ENCODE peak calls at places on chromosomes 5 and 9, in five cellular contexts. A, Q, V, O and F are unnamed samples. For H3K36me3 and H3K9me3, the result is how much of the 10 kb centered on the place peaks cover.

GRCh38 chr5:106397700-106398099 is 1273.0 kb downstream of the EFNA5 start:
- DNase-seq in A (peak), Q (no peak), V (peak), O (peak), F (no peak)

GRCh38 chr5:98905857-98906688 is 22.7 kb downstream of the CHD1 start:
- DNase-seq in A (no peak), Q (peak), V (peak), O (peak), F (peak)

GRCh38 chr5:179411161-179411841 is 66.0 kb upstream of the ADAMTS2 start:
- DNase-seq in A (no peak), Q (no peak), V (no peak), O (no peak), F (no peak)

GRCh38 chr5:122313001-122313402 is 965 bp downstream of the SNCAIP start:
- DNase-seq in A (no peak), Q (peak), V (no peak), O (peak), F (no peak)

GRCh38 chr9:93582115-93582514 is 5.7 kb downstream of the PHF2 start:
- DNase-seq in A (no peak), Q (no peak), V (no peak), O (peak), F (no peak)

GRCh38 chr5:150068961-150069618 is 17.3 kb downstream of the CSF1R start:
- DNase-seq in A (no peak), Q (no peak), V (no peak), O (no peak), F (no peak)

GRCh38 chr9:91212592-91213243 is 149.0 kb downstream of the AUH start:
- DNase-seq in A (no peak), Q (no peak), V (no peak), O (no peak), F (no peak)

GRCh38 chr9:120579139-120579749 is 723 bp downstream of the CDK5RAP2 start:
- DNase-seq in A (no peak), Q (peak), V (peak), O (peak), F (no peak)

GRCh38 chr9:76949865-76950264 is 44.0 kb upstream of the PRUNE2 start:
- DNase-seq in A (no peak), Q (no peak), V (no peak), O (no peak), F (no peak)

GRCh38 chr5:149475777-149476176 is 75.5 kb downstream of the CSNK1A1 start:
- DNase-seq in A (no peak), Q (no peak), V (no peak), O (no peak), F (no peak)

GRCh38 chr5:179836225-179837019 is 15.7 kb downstream of the SQSTM1 start:
- DNase-seq in A (no peak), Q (no peak), V (no peak), O (peak), F (peak)

GRCh38 chr5:133918731-133919130 is 49.7 kb downstream of the C5orf15 start:
- DNase-seq in A (no peak), Q (no peak), V (no peak), O (no peak), F (no peak)

GRCh38 chr5:97164846-97165245 is 18.2 kb downstream of the RIOK2 start:
- DNase-seq in A (no peak), Q (no peak), V (no peak), O (peak), F (no peak)

GRCh38 chr5:171984748-171985419 is 21.6 kb downstream of the FBXW11 start:
- DNase-seq in A (no peak), Q (no peak), V (peak), O (peak), F (no peak)

GRCh38 chr5:178388381-178389030 is 155.9 kb upstream of the PHYKPL start:
- DNase-seq in A (no peak), Q (no peak), V (no peak), O (peak), F (no peak)

DNA sequence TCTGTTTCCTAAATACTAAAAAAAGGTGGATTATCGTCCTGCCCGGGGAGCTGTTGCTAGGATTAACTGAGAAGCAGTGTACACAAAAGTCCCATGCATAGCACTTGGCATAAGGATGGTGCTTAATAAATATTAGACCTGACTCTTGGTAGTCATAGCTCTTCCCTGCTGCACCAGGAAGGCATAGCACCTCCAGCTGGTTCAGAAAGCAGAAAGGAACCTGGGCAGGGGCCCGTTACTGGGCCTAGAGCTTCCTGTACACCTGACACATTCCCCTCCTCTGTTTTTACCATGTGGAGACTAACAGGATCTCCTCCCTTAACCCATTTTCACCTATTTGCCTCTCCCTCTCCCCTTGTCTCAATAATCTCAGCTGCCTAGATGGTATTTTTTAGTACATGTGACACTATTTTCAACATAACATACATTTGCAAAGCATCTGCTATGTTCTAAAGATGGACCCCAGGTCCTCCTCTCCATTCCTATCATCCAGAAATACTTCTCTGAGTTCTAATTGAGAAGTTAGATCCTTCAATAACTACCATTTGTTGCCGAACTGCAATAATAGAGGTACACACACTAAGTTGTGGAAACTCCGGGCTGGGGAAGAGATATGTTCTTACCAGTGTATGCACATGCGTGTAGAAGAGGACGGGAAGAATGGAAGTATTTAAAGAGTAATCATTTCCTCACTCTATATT is 3.2 kb upstream of the ANP32B start:
- DNase-seq in A (no peak), Q (no peak), V (no peak), O (peak), F (no peak)
- TF ChIP-seq EZH2phosphoT487 in A (no peak), Q (no peak), V (no peak), O (no peak), F (no peak)

DNA sequence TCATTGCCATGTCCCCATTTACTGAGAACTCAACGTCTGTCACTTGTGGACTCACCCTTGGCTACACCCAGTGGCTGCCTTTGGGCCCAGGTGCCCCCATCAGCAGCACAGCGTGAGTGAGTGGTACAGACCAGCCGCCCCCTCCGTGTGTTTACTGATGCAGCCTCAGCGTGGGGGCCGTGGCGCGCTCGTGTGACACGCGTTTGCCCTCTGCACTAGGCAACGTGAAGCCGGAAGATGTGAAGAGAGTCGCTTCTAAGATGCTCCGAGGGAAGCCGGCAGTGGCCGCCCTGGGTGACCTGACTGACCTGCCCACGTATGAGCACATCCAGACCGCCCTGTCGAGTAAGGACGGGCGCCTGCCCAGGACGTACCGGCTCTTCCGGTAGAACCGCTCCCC is 12.4 kb downstream of the PMPCA start:
- DNase-seq in A (no peak), Q (no peak), V (no peak), O (no peak), F (no peak)
- H3K36me3 ChIP-seq in A (under half), Q (under half), V (under half), O (under half), F (under half)

GRCh38 chr9:137348781-137349470 is 46.9 kb upstream of the NRARP start:
- DNase-seq in A (no peak), Q (no peak), V (no peak), O (no peak), F (no peak)
- H3K9me3 ChIP-seq in A (under half), Q (under half), V (under half), O (under half), F (under half)

DNA sequence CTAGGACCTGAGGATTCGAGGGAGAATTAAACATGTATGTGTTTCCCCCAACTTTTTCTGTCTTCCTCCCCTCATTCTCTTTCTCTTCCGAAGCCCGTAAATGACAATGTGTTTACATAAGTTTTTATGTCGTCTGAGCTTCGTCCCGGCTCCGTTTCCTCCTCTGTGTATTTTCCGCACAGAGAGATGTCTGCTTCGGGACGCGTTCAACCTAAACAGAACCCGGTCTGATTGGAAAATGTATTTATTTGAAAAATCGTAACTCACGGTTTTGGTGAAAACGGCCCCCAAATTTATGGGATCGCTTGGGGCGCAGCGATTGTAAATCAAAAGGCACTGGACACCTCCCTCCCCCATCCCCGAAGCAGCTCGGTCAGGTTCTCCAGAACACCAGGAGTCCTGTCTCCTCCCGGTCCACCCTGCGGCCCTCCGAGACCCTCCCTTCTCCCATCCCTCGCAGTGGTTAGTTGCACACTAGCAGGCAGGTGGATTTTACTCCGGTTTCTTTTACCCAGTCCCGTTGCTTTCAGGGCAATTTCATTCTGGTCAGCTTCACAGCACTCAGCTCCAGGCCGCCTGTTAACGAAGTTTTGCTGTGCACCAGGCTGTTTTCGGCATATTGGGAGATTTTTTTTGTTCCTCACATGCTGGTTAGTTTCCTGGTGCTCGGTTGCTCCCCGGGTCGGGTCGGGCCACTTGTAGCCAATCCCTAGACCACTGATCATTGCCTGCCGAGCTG is 5.8 kb upstream of the HAND1 start:
- DNase-seq in A (no peak), Q (peak), V (no peak), O (no peak), F (no peak)
- TF ChIP-seq EZH2phosphoT487 in A (no peak), Q (peak), V (no peak), O (peak), F (no peak)

DNA sequence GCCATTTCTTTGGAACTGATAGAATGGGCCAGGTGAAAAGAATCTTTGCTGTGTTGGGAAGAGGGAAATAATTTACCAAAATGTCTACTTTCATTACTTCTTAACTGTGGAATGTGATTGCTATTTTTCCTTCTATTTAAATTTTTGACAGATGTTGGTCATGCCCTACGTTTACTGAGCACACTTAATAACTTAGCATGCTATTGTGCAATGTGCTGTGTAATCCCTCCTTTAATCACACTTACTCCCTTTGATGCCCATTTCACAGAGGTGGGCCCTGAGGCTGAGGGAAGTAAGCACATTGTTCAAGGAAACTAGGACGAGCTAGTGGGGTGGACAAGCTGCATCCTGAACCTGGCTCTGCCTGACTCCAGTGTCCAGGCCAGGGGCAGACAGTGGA is 47.8 kb upstream of the INSYN2B start:
- DNase-seq in A (no peak), Q (no peak), V (no peak), O (peak), F (no peak)
- H3K36me3 ChIP-seq in A (under half), Q (under half), V (under half), O (under half), F (under half)

DNA sequence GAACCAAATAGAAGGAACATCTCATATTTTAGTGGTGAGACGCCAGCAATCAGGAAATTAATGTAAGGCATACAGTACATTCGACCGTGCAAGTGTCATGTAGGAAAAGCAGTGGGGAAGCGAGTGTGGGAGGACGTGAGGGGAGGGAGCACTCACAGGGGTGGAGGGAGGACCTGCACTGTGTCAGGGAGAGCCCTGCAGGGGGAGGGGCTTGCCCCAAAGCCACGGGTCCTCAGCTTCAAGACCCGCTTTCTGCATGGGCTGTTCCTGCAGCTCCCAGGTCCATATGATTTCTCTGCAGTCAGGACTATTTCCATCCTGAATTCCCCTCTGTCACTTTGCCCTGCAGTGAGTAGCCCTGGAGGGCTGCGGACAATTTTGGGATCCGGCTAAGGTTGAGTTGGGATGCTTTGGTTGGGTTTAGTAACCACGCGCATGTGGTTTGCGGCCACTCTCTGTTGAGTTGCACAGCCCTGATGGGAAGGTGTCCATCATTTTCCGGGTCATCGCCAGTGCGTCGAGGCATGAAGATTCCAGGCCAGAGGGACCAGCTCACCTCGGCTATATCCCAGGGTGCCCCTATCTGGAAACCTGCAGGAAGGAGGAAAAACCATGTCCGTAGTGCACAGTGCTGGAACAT is 61.9 kb downstream of the IRX1 start:
- DNase-seq in A (no peak), Q (no peak), V (no peak), O (no peak), F (no peak)
- H3K9me3 ChIP-seq in A (under half), Q (under half), V (under half), O (under half), F (under half)

DNA sequence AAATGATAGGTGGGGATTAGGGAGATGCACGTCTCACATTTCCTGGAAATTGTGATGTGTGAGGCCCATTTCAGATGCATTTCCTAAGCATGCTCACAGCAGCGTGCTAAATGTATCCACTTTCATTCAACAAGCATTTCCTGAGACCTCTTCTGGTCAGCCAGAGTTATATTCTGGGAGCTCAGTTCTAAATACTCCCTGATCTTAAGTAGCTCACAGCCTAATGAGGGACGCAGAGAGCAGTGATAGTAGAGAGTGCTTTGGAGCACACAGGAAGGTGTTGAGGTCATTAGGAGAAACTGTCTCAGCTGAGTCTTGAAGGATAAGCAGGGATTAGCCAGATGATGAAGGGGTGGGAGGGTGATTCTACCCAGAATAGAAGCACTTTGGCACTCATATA is 46.2 kb upstream of the FSD1L start:
- DNase-seq in A (no peak), Q (peak), V (no peak), O (peak), F (no peak)
- TF ChIP-seq EZH2phosphoT487 in A (no peak), Q (no peak), V (no peak), O (no peak), F (no peak)

DNA sequence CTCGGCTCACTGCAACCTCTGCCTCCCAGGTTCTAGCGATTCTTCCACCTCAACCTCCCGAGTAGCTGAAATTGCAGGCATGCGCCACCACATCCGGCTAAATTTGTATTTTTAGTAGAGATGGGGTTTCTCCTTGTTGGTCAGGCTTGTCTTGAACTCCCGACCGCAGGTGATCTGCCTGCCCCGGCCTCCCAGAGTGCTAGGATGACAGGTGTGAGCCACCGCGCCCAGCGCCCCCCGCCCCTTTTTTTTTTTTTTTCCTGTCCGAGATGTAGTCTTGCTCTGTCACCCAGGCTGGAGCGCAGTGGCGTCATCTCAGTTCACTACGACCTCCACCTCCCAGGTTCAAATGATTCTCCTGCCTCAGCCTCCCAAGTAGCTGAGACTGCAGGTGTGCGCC is 6.6 kb downstream of the ATP6V1G1 start:
- DNase-seq in A (no peak), Q (no peak), V (no peak), O (no peak), F (no peak)
- H3K36me3 ChIP-seq in A (under half), Q (under half), V (under half), O (under half), F (under half)

GRCh38 chr5:164317676-164318075 is 812.3 kb downstream of the MAT2B start:
- DNase-seq in A (no peak), Q (no peak), V (peak), O (no peak), F (no peak)
- H3K9me3 ChIP-seq in A (under half), Q (under half), V (under half), O (under half), F (under half)